ENCODE peak calls at places on chromosome 5, in four cellular contexts. E is SK-N-SH, Z is HepG2, X is H1. T is an unnamed sample.

GRCh38 chr5:150410524-150411244 is 2.0 kb downstream of the CD74 start:
- DNase-seq in E (peak), Z (peak), X (peak), T (no peak)

GRCh38 chr5:10355071-10355889 is 1.8 kb downstream of the MARCHF6 start:
- DNase-seq in E (no peak), Z (no peak), X (no peak), T (no peak)

GRCh38 chr5:114018178-114018577 is 343.7 kb upstream of the KCNN2 start:
- DNase-seq in E (no peak), Z (peak), X (no peak), T (no peak)

GRCh38 chr5:37837101-37838032 is 2.5 kb downstream of the GDNF start:
- DNase-seq in E (peak), Z (no peak), X (peak), T (peak)

GRCh38 chr5:71838286-71838685 is 119.2 kb downstream of the CARTPT start:
- DNase-seq in E (no peak), Z (no peak), X (no peak), T (no peak)

GRCh38 chr5:151295801-151296477 is 7.6 kb downstream of the SLC36A3 start:
- DNase-seq in E (no peak), Z (no peak), X (no peak), T (no peak)

GRCh38 chr5:759781-760362 is 24.7 kb downstream of the ZDHHC11B start:
- DNase-seq in E (peak), Z (no peak), X (no peak), T (no peak)

GRCh38 chr5:88813805-88814584 is 69.0 kb downstream of the MEF2C start:
- DNase-seq in E (no peak), Z (no peak), X (no peak), T (no peak)

GRCh38 chr5:82222597-82223574 is 55.3 kb downstream of the RPS23 start:
- DNase-seq in E (peak), Z (no peak), X (no peak), T (no peak)

GRCh38 chr5:111129938-111130337 is 37.8 kb downstream of the WDR36 start:
- DNase-seq in E (no peak), Z (no peak), X (no peak), T (no peak)

GRCh38 chr5:177495243-177496060 is 2.0 kb downstream of the PDLIM7 start:
- DNase-seq in E (peak), Z (peak), X (peak), T (peak)

GRCh38 chr5:139960723-139961383 is 82.2 kb downstream of the NRG2 start:
- DNase-seq in E (no peak), Z (no peak), X (no peak), T (no peak)

GRCh38 chr5:65577141-65577540 is 14.0 kb downstream of the PPWD1 start:
- DNase-seq in E (no peak), Z (no peak), X (no peak), T (no peak)

GRCh38 chr5:132235340-132235739 is 7.7 kb upstream of the P4HA2 start:
- DNase-seq in E (no peak), Z (no peak), X (no peak), T (no peak)

GRCh38 chr5:107539726-107540330 is 130.9 kb downstream of the EFNA5 start:
- DNase-seq in E (no peak), Z (no peak), X (no peak), T (no peak)

GRCh38 chr5:124735169-124735858 is 11.1 kb downstream of the ZNF608 start:
- DNase-seq in E (peak), Z (no peak), X (peak), T (no peak)

GRCh38 chr5:1097381-1097893 is 14.4 kb downstream of the SLC12A7 start:
- DNase-seq in E (no peak), Z (no peak), X (no peak), T (no peak)

GRCh38 chr5:42718591-42718990 is 38.0 kb upstream of the CCDC152 start:
- DNase-seq in E (no peak), Z (no peak), X (no peak), T (peak)

GRCh38 chr5:112210430-112211005 is 208.6 kb downstream of the EPB41L4A start:
- DNase-seq in E (peak), Z (peak), X (no peak), T (no peak)

GRCh38 chr5:98460536-98460935 is 312.9 kb upstream of the RGMB start:
- DNase-seq in E (no peak), Z (no peak), X (no peak), T (no peak)
- TF ChIP-seq TAF1 in E (no peak), Z (no peak), X (no peak), T (no peak)

GRCh38 chr5:181164076-181164952 is 16.9 kb downstream of the OR2V2 start:
- DNase-seq in E (no peak), Z (no peak), X (peak), T (no peak)
- TF ChIP-seq TAF1 in E (no peak), Z (no peak), X (no peak), T (no peak)

DNA sequence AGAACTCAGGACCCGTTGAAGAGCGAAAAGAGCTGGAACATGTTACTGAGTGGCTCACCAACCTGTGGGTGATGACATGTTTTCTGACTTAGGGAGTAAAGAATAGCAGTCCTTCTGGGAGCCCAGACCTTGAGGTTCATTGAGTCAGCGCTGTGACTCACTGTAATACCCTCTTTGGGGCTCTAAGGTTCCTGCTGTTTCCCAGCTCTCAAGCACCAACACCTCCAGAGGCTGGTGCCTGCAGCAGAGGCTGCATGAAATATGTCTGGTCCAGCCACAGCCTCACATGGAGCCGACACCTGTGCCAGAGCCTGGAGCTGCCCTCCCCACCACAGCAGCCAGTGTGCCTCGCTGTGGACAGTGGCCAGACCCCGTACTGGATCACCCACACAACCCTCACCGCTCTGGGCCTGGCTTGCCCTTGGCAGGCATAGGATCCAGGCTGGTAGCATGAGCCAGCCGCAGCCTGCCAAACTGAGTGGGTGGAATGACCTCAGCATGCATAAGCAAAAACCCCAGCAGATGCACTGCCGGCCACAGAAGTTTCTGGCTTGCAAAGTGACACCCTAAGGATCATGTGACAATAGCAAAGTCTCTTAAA is 143.5 kb upstream of the MRPS30 start:
- DNase-seq in E (no peak), Z (no peak), X (no peak), T (no peak)
- TF ChIP-seq TAF1 in E (no peak), Z (no peak), X (no peak), T (no peak)

DNA sequence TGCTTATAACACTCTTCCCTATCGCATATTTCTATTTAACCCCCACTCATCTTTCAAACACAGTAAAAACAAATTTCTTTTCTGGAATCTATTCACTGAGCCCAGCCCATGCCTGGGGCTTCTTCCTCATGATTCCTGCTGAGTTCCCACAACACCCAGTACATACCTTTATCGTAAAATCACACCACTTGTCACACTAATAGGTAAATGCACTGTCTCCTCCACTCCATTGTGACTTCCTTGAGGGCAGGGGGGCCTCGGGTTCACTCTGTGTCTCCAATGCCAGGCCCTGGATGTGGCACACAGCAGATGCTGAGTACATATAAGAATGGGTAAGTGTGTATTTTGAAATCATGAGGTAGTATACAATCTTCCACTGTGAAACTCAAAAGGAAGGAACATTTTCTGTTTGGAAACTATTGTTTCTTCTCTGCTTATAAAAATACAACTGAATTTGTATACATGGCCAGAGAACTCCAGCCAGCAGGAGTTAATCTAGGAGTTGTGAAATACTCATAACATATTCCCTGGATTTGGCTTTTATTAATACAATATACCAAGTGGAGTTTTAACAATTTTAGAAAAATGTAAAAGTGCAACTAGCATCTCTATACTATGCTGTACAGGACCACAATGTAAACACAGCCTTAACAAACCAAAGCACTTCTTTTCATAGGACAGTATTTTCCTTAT is 7.2 kb downstream of the PLK2 start:
- DNase-seq in E (no peak), Z (no peak), X (no peak), T (no peak)
- TF ChIP-seq TAF1 in E (no peak), Z (no peak), X (no peak), T (no peak)

GRCh38 chr5:77632526-77633268 is 5.8 kb downstream of the OTP start:
- DNase-seq in E (peak), Z (no peak), X (peak), T (no peak)
- TF ChIP-seq TAF1 in E (no peak), Z (no peak), X (no peak), T (no peak)

DNA sequence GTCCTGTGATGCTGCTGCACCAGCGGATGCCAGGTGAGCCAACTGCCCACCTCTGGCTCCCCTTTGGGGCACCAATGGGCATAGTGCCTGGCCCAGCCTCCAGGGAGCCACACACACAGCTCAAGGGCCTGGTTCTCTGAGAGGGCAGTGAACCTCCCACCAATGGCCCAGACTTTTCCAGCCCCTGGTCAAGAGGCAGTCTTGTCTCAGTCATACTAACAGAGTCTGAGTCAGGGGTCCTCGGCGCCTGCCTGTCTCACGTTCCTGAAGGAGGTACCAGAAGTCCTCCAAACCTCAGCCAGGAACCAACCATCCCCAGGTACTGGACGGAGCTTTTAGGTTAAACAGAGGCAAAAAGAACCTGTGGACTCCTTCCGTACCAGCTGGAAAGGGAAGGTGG is 121.1 kb downstream of the C5orf15 start:
- DNase-seq in E (no peak), Z (no peak), X (no peak), T (no peak)
- TF ChIP-seq TAF1 in E (no peak), Z (no peak), X (no peak), T (no peak)

GRCh38 chr5:15008476-15008875 is 136.9 kb upstream of the ANKH start:
- DNase-seq in E (no peak), Z (peak), X (no peak), T (no peak)

GRCh38 chr5:15009420-15009819 is 137.8 kb upstream of the ANKH start:
- DNase-seq in E (peak), Z (peak), X (no peak), T (no peak)

GRCh38 chr5:15012061-15012460 is 140.5 kb upstream of the ANKH start:
- DNase-seq in E (no peak), Z (no peak), X (no peak), T (no peak)

GRCh38 chr5:15008911-15009310 is 137.3 kb upstream of the ANKH start:
- DNase-seq in E (no peak), Z (peak), X (no peak), T (no peak)

GRCh38 chr5:15010936-15011335 is 139.4 kb upstream of the ANKH start:
- DNase-seq in E (no peak), Z (peak), X (no peak), T (no peak)
- TF ChIP-seq TAF1 in E (no peak), Z (no peak), X (no peak), T (no peak)

GRCh38 chr5:64323591-64323990 is 157.9 kb downstream of the RNF180 start:
- DNase-seq in E (no peak), Z (no peak), X (no peak), T (no peak)

GRCh38 chr5:64315778-64316177 is 150.1 kb downstream of the RNF180 start:
- DNase-seq in E (no peak), Z (no peak), X (no peak), T (no peak)

GRCh38 chr5:64312496-64312895 is 146.9 kb downstream of the RNF180 start:
- DNase-seq in E (no peak), Z (no peak), X (no peak), T (no peak)

GRCh38 chr5:64318175-64318574 is 152.5 kb downstream of the RNF180 start:
- DNase-seq in E (no peak), Z (no peak), X (no peak), T (no peak)
- TF ChIP-seq TAF1 in E (no peak), Z (no peak), X (no peak), T (no peak)

T was measured in GM12891.